ENCODE peak calls at places on chromosomes 2 and 18, in four cellular contexts. R, U, Z and E are unnamed samples.

GRCh38 chr2:33222309-33222708 is 254.1 kb upstream of the RASGRP3 start:
- DNase-seq in R (no peak), U (no peak), Z (no peak), E (no peak)

GRCh38 chr2:190664240-190664639 is 15.4 kb downstream of the NAB1 start:
- DNase-seq in R (no peak), U (no peak), Z (no peak), E (peak)

GRCh38 chr2:101753720-101754490 is 56.4 kb downstream of the MAP4K4 start:
- DNase-seq in R (no peak), U (no peak), Z (no peak), E (no peak)

GRCh38 chr2:190979906-190980629 is 33.9 kb downstream of the STAT1 start:
- DNase-seq in R (no peak), U (peak), Z (no peak), E (peak)

GRCh38 chr2:184067502-184067901 is 530.8 kb upstream of the ZNF804A start:
- DNase-seq in R (no peak), U (peak), Z (no peak), E (no peak)

GRCh38 chr2:197158591-197159550 is 151.7 kb downstream of the ANKRD44 start:
- DNase-seq in R (no peak), U (no peak), Z (no peak), E (peak)

GRCh38 chr2:238658820-238659219 is 189.1 kb upstream of the TWIST2 start:
- DNase-seq in R (no peak), U (no peak), Z (no peak), E (no peak)

GRCh38 chr2:213834331-213834730 is 550.1 kb downstream of the SPAG16 start:
- DNase-seq in R (no peak), U (peak), Z (no peak), E (peak)

GRCh38 chr18:28091197-28091596 is 85.7 kb downstream of the CDH2 start:
- DNase-seq in R (no peak), U (no peak), Z (no peak), E (no peak)

GRCh38 chr2:66700181-66700686 is 265.3 kb downstream of the MEIS1 start:
- DNase-seq in R (no peak), U (peak), Z (no peak), E (no peak)

GRCh38 chr18:10304853-10305252 is 149.6 kb upstream of the APCDD1 start:
- DNase-seq in R (no peak), U (no peak), Z (no peak), E (peak)

GRCh38 chr2:199458806-199459285 is 1.1 kb upstream of the SATB2 start:
- DNase-seq in R (no peak), U (no peak), Z (no peak), E (peak)

GRCh38 chr2:181393472-181393871 is 63.7 kb upstream of the ITGA4 start:
- DNase-seq in R (no peak), U (peak), Z (no peak), E (peak)

GRCh38 chr2:113309655-113310387 is 31.1 kb upstream of the PAX8 start:
- DNase-seq in R (no peak), U (peak), Z (no peak), E (peak)
- H4K5ac ChIP-seq in R (no peak), U (no peak), Z (no peak), E (no peak)

GRCh38 chr2:120596191-120596781 is 139.4 kb upstream of the GLI2 start:
- DNase-seq in R (no peak), U (no peak), Z (no peak), E (no peak)
- H4K5ac ChIP-seq in R (no peak), U (no peak), Z (no peak), E (no peak)

DNA sequence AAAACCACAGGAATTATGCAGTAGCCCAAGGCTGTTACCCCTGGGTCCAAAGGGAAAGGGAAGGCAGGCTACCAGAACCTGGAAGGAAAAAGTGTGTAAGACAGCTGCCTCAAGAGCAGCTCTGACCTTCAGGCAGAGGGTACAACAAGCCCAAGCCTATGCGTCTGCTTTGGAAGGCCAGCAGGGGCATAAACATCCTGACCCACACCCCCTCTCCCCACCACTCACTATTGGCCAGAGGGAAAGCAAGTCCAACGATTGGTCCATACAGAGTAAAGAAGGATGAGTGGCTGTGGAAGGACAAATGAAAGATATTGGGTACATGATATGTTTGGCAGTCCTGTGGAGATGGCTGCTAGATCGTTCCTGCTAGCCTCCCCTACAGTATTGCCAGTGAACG is 227.6 kb upstream of the HNRNPA3 start:
- DNase-seq in R (peak), U (peak), Z (no peak), E (no peak)
- H4K5ac ChIP-seq in R (no peak), U (no peak), Z (no peak), E (no peak)

DNA sequence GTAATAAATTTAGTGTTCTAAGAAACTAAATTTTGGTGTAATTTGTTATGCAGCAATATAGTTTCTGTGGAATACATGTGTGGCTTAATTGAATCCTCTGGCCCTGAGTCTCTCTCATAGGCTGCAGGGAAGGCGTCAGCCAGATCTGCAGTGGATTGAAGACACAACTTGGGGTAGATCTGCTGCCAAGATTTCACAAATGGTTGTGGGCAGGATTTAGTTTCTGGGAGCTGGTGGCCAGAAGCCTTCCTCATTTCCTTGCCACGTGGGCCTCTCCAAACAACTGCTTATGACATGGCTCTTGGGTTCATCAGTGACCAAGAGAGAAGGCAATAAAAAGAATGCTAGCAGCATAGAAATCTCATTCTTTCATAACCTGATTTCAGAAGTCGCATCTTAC is 28.2 kb downstream of the CCDC102B start:
- DNase-seq in R (no peak), U (peak), Z (no peak), E (no peak)
- H4K5ac ChIP-seq in R (no peak), U (no peak), Z (no peak), E (no peak)

GRCh38 chr2:1744446-1745170 is at the start of gene PXDN:
- DNase-seq in R (peak), U (peak), Z (no peak), E (peak)
- H4K5ac ChIP-seq in R (no peak), U (no peak), Z (peak), E (no peak)

GRCh38 chr18:62028715-62029114 is 135.9 kb upstream of the RNF152 start:
- DNase-seq in R (no peak), U (no peak), Z (no peak), E (no peak)

GRCh38 chr18:62027914-62028520 is 135.2 kb upstream of the RNF152 start:
- DNase-seq in R (no peak), U (peak), Z (no peak), E (no peak)

GRCh38 chr18:62033756-62034155 is 140.9 kb upstream of the RNF152 start:
- DNase-seq in R (no peak), U (no peak), Z (no peak), E (no peak)

GRCh38 chr18:62033207-62033606 is 140.4 kb upstream of the RNF152 start:
- DNase-seq in R (no peak), U (no peak), Z (no peak), E (no peak)

GRCh38 chr18:62030091-62030985 is 137.5 kb upstream of the RNF152 start:
- DNase-seq in R (no peak), U (peak), Z (no peak), E (no peak)
- H4K5ac ChIP-seq in R (no peak), U (no peak), Z (no peak), E (peak)

DNA sequence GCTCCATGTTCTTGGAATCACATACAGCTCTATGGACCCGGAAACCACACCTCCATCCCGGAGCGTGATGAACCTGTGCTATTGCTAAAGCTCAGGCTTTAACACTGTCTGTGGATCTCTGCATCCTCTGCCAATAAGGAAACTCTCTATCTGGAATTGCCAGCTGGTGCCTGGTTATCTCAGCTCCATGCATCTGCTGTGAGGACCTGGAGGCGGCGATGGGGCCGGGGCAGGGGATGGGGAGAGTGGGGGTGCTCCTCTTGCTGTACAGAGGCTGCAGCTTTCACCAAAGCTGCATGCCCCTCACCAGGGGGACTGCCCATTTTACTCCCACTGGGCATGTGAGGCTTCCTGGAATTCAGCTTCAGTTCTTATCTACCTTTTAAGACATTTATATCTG is 753.9 kb upstream of the SOX11 start:
- DNase-seq in R (no peak), U (no peak), Z (no peak), E (no peak)
- H4K5ac ChIP-seq in R (no peak), U (no peak), Z (no peak), E (no peak)

DNA sequence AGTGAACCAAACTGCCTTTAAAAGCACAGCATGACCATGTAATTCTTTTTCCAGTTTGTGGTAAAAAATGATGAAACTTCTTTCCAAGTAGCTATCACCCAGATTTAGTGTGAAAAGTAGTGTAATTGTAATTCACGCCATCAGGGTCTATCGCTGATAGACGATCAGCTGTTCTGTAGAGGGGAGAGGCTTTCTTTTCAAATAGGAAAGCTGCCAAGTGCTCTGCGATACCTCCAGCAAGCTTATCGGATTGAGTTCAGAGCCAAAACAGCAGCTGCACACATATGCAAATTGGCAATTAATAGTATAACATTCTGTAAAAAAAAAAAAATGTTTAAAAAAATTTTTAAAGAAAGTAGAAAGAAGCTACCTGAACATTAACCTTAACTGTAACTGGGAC is 61.9 kb upstream of the PSMD14 start:
- DNase-seq in R (no peak), U (peak), Z (no peak), E (no peak)
- H4K5ac ChIP-seq in R (no peak), U (no peak), Z (no peak), E (no peak)